ENCODE peak calls at places on chromosomes 2 and 18, in six cellular contexts. V, W, T, N, A and R are unnamed samples. For H3K4me1, the result is how much of the 10 kb centered on the place peaks cover.

GRCh38 chr18:8685141-8685913 is 20.0 kb upstream of the MTCL1 start:
- DNase-seq in V (no peak), W (peak), T (no peak), N (no peak), A (no peak), R (no peak)

GRCh38 chr2:142069489-142069888 is 61.3 kb downstream of the LRP1B start:
- DNase-seq in V (no peak), W (no peak), T (no peak), N (no peak), A (no peak), R (no peak)

GRCh38 chr18:30743033-30743432 is 299.5 kb downstream of the DSC3 start:
- DNase-seq in V (no peak), W (no peak), T (no peak), N (no peak), A (no peak), R (no peak)

GRCh38 chr18:11994708-11995444 is 13.6 kb downstream of the IMPA2 start:
- DNase-seq in V (no peak), W (peak), T (no peak), N (no peak), A (no peak), R (peak)

GRCh38 chr2:145043399-145043834 is 523.5 kb upstream of the ZEB2 start:
- DNase-seq in V (no peak), W (no peak), T (no peak), N (no peak), A (no peak), R (no peak)

GRCh38 chr2:234453216-234453615 is 43.7 kb downstream of the ARL4C start:
- DNase-seq in V (no peak), W (no peak), T (no peak), N (no peak), A (no peak), R (no peak)

GRCh38 chr2:152284398-152284797 is 50.6 kb upstream of the FMNL2 start:
- DNase-seq in V (no peak), W (no peak), T (no peak), N (no peak), A (no peak), R (no peak)

GRCh38 chr2:202118168-202118567 is 45.1 kb downstream of the KIAA2012 start:
- DNase-seq in V (no peak), W (peak), T (no peak), N (no peak), A (no peak), R (no peak)

GRCh38 chr2:33633295-33633694 is 34.2 kb upstream of the FAM98A start:
- DNase-seq in V (no peak), W (no peak), T (no peak), N (no peak), A (no peak), R (no peak)

GRCh38 chr2:37379881-37380296 is 35.5 kb downstream of the QPCT start:
- DNase-seq in V (no peak), W (no peak), T (no peak), N (peak), A (no peak), R (no peak)

GRCh38 chr2:9844581-9844980 is 1.3 kb downstream of the TAF1B start:
- DNase-seq in V (no peak), W (peak), T (no peak), N (no peak), A (no peak), R (no peak)

GRCh38 chr2:145751634-145752033 is 1231.7 kb upstream of the ZEB2 start:
- DNase-seq in V (no peak), W (peak), T (no peak), N (peak), A (peak), R (no peak)

DNA sequence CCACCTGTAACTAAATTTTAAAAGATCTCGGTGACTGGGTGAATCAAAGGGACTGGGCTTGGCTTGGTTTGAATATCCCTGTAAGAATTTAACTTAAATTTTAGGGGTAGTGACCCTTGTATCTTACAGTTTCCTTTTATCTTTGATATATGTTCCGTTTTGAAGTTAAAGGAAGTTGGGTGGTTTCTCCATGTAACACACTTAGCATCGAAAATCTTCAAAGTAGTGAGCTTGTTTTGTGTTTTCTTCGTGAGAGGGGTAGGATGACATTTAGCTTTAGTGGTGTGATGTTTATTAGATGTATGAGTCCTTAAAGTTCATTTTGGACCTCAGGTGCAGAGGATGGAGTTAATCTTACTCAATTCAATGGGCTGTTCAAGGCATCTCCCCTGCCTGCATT is 1.6 kb downstream of the WDR7 start:
- DNase-seq in V (no peak), W (no peak), T (no peak), N (no peak), A (no peak), R (no peak)
- H3K4me3 ChIP-seq in V (no peak), W (no peak), T (no peak), N (no peak), A (peak), R (no peak)

GRCh38 chr2:74863802-74864248 is 29.9 kb downstream of the HK2 start:
- DNase-seq in V (no peak), W (no peak), T (no peak), N (no peak), A (no peak), R (no peak)
- H3K4me1 ChIP-seq in V (under half), W (under half), T (under half), N (under half), A (half or more), R (half or more)

GRCh38 chr2:215311625-215312394 is at the start of gene ATIC:
- DNase-seq in V (peak), W (peak), T (peak), N (peak), A (peak), R (peak)
- TF ChIP-seq CTCF in V (no peak), W (no peak), T (no peak), N (peak), A (no peak), R (no peak)

DNA sequence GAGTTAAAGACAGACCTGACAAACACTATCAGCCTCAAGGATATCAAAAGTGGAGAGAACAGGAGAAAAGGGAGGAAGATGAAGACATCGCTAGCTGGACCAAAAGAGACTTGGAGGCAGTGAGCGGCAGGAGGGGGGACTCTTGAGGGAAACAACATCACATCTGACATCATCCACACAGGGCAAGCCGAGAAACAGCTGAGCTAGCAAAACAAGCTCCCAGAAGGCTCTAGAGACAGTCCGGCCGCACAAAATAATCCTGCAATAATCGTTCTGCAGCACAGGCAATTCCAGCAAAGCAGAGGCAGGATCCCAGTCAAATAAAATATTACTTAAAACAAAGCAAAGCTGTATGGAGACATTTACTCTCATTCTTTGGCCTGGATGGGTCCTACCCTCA is 239.8 kb downstream of the EN1 start:
- DNase-seq in V (no peak), W (no peak), T (no peak), N (no peak), A (no peak), R (no peak)
- H3K4me3 ChIP-seq in V (no peak), W (no peak), T (no peak), N (no peak), A (no peak), R (no peak)